ENCODE peak calls at places on chromosomes 5 and 9, in ten cellular contexts. V, N, I, H, P, F, B, W, S and U are unnamed samples.
A peak's percentile ranks its signal among the peaks of the same experiment; 100 is the strongest.

GRCh38 chr5:128163991-128164390 is 80.4 kb downstream of the SLC12A2 start:
- DNase-seq in W (no peak), H (no peak), N (no peak), S (no peak), F (no peak), B (no peak), P (peak; percentile 59), V (no peak), I (no peak), U (peak; percentile 12)

GRCh38 chr9:16092627-16093091 is 539.8 kb downstream of the CCDC171 start:
- DNase-seq in S (no peak), H (no peak), N (no peak), B (no peak), W (peak; percentile 34), P (peak; percentile 29), V (no peak), F (no peak), I (no peak), U (peak; percentile 51)

GRCh38 chr9:92654481-92655301 is 15.2 kb downstream of the IPPK start:
- DNase-seq in S (no peak), F (peak; percentile 73), N (no peak), B (no peak), W (no peak), I (peak; percentile 62), V (no peak), P (no peak), H (no peak), U (no peak)

GRCh38 chr9:84229186-84229585 is 111.4 kb downstream of the SLC28A3 start:
- DNase-seq in B (no peak), F (no peak), N (no peak), S (no peak), W (no peak), H (no peak), I (no peak), P (no peak), V (no peak), U (no peak)

GRCh38 chr5:77266291-77266690 is 55.8 kb downstream of the PDE8B start:
- DNase-seq in W (no peak), F (no peak), S (no peak), V (no peak), N (no peak), H (no peak), I (peak; percentile 51), P (peak; percentile 84), B (no peak), U (no peak)

GRCh38 chr9:70563437-70564204 is 149.2 kb upstream of the KLF9 start:
- DNase-seq in N (no peak), V (no peak), P (peak; percentile 77), F (no peak), H (no peak), I (peak; percentile 94), B (peak; percentile 97), S (peak; percentile 86), W (no peak), U (peak; percentile 75)

GRCh38 chr5:38118080-38118479 is 140.3 kb upstream of the EGFLAM start:
- DNase-seq in W (no peak), B (no peak), H (no peak), S (no peak), F (no peak), V (no peak), N (no peak), P (peak; percentile 2), I (no peak), U (no peak)

GRCh38 chr5:122392844-122393243 is 80.8 kb downstream of the SNCAIP start:
- DNase-seq in B (peak; percentile 23), W (no peak), N (no peak), P (peak; percentile 53), F (no peak), S (no peak), V (no peak), I (peak; percentile 68), H (no peak), U (peak; percentile 58)

GRCh38 chr9:34382879-34383278 is 6.2 kb upstream of the MYORG start:
- DNase-seq in P (no peak), F (no peak), B (no peak), V (no peak), S (no peak), N (no peak), H (no peak), W (no peak), I (no peak), U (no peak)

GRCh38 chr5:114319821-114320220 is 42.0 kb upstream of the KCNN2 start:
- DNase-seq in N (no peak), B (no peak), I (no peak), W (no peak), S (no peak), P (peak; percentile 38), F (no peak), H (no peak), V (no peak), U (peak; percentile 18)

GRCh38 chr5:14237313-14238086 is 94.4 kb downstream of the TRIO start:
- DNase-seq in V (no peak), H (no peak), B (no peak), W (no peak), N (no peak), S (no peak), I (no peak), F (no peak), P (no peak), U (no peak)

DNA sequence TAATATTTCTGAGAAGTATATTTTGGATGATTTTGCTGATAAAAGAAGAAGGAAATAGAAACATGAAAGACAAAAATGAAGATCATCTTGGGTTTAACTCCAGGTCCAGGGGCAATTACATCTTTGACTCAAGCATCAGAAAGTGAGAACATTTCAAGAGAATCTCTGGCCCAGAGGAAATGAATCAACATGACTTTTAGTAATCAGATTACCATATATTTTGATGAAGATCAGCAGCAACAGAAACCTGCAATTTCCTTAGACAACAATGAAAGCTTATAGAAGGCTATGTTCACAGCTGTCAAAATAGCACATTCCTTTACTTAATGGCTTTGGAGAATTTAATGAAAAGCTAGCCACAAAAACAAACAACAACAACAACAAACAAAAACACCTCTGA is 638.1 kb downstream of the EFNA5 start:
- DNase-seq in P (peak; percentile 60), I (no peak), S (no peak), V (no peak), B (no peak), W (no peak), F (no peak), N (no peak), H (no peak), U (no peak)
- H3K4me3 ChIP-seq in P (no peak overlapping the region), I (no peak overlapping the region), S (no peak overlapping the region), V (no peak overlapping the region), B (no peak overlapping the region), W (no peak overlapping the region), F (no peak overlapping the region), N (no peak overlapping the region), H (no peak overlapping the region), U (no peak overlapping the region)

DNA sequence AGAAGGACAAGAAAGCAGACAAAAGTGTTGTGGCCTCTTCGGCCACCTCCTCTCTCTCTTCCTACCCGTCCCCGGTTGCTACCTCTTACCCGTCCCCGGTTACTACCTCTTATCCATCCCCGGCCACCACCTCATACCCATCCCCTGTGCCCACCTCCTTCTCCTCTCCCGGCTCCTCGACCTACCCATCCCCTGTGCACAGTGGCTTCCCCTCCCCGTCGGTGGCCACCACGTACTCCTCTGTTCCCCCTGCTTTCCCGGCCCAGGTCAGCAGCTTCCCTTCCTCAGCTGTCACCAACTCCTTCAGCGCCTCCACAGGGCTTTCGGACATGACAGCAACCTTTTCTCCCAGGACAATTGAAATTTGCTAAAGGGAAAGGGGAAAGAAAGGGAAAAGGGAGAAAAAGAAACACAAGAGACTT is 2.4 kb downstream of the EGR1 start:
- DNase-seq in H (no peak), W (no peak), I (peak; percentile 63), P (no peak), B (no peak), F (peak; percentile 76), S (no peak), N (no peak), V (no peak), U (no peak)
- H3K4me3 ChIP-seq in H (peak overlapping the region; percentile 65), W (peak overlapping the region; percentile 91), I (peak overlapping the region; percentile 84), P (peak overlapping the region; percentile 93), B (peak overlapping the region; percentile 84), F (peak overlapping the region; percentile 93), S (no peak overlapping the region), N (peak overlapping the region; percentile 60), V (peak overlapping the region; percentile 87), U (peak overlapping the region; percentile 12)

GRCh38 chr5:659496-660263 is 33.5 kb downstream of the TPPP start:
- DNase-seq in V (no peak), I (no peak), S (no peak), W (no peak), B (no peak), P (no peak), H (no peak), F (no peak), N (no peak), U (no peak)

GRCh38 chr5:660491-661030 is 32.6 kb downstream of the TPPP start:
- DNase-seq in S (no peak), W (no peak), H (no peak), P (no peak), N (peak; percentile 41), V (no peak), I (no peak), B (no peak), F (peak; percentile 58), U (no peak)

GRCh38 chr5:657570-657969 is 35.6 kb downstream of the TPPP start:
- DNase-seq in H (no peak), F (no peak), W (no peak), B (no peak), P (peak; percentile 49), S (no peak), V (no peak), I (peak; percentile 25), N (no peak), U (peak; percentile 80)

GRCh38 chr5:655406-655805 is 37.7 kb downstream of the TPPP start:
- DNase-seq in V (no peak), H (no peak), P (no peak), F (no peak), B (no peak), I (no peak), S (no peak), W (no peak), N (no peak), U (no peak)

DNA sequence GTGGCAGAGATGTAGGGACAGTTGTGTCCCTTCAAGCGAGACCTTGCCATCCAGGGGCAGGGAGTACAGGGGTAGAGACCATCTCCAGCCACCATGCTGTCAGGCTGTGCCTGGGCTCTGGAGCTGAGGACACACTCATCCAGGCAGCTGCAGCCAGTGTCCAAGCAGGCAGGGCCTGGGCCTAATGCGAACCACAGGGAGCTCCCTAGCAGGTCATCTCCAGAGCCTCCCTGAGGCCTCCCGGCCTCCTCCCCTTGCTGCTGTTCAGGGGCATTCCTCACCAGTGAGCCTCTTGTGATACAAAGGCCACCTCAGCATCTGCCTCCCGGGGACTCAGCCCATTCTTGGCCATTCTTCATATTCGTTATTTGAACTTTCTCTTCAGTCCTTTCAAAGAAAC is 35.0 kb downstream of the TPPP start:
- DNase-seq in I (no peak), H (no peak), B (no peak), F (peak; percentile 70), P (no peak), N (no peak), S (no peak), W (no peak), V (no peak), U (no peak)
- H3K4me3 ChIP-seq in I (no peak overlapping the region), H (no peak overlapping the region), B (no peak overlapping the region), F (no peak overlapping the region), P (no peak overlapping the region), N (no peak overlapping the region), S (no peak overlapping the region), W (no peak overlapping the region), V (no peak overlapping the region), U (no peak overlapping the region)

GRCh38 chr9:137046094-137046787 is at the start of gene NPDC1:
- DNase-seq in F (peak; percentile 93), H (no peak), V (no peak), N (peak; percentile 80), P (peak; percentile 87), B (no peak), S (peak; percentile 77), W (peak; percentile 79), I (peak; percentile 57), U (peak; percentile 69)
- H3K4me3 ChIP-seq in F (peak within 1 kb of the TSS; percentile 77), H (peak within 1 kb of the TSS; percentile 81), V (peak within 1 kb of the TSS; percentile 81), N (peak within 1 kb of the TSS; percentile 57), P (peak within 1 kb of the TSS; percentile 72), B (peak within 1 kb of the TSS; percentile 55), S (peak within 1 kb of the TSS; percentile 46), W (peak within 1 kb of the TSS; percentile 80), I (peak within 1 kb of the TSS; percentile 65), U (peak within 1 kb of the TSS; percentile 57)